ENCODE peak calls at places on chromosomes 7 and 10, in six cellular contexts. U, Q, L, S, X and H are unnamed samples.

GRCh38 chr10:12512292-12513002 is 163.1 kb downstream of the CAMK1D start:
- DNase-seq in X (no peak), S (no peak), Q (no peak), U (no peak), L (peak), H (no peak)

GRCh38 chr10:112842832-112843360 is 107.2 kb upstream of the TCF7L2 start:
- DNase-seq in S (peak), Q (no peak), U (peak), X (no peak), L (no peak), H (peak)

GRCh38 chr10:13700461-13701144 is 113.8 kb downstream of the PRPF18 start:
- DNase-seq in S (no peak), Q (no peak), X (no peak), U (no peak), L (no peak), H (no peak)

GRCh38 chr10:77204171-77204570 is 433.4 kb downstream of the KCNMA1 start:
- DNase-seq in U (no peak), S (peak), X (no peak), Q (peak), L (no peak), H (no peak)

GRCh38 chr10:100100651-100101525 is 19.2 kb upstream of the CPN1 start:
- DNase-seq in Q (peak), X (no peak), U (peak), S (peak), L (no peak), H (peak)

GRCh38 chr10:109429956-109430760 is 493.2 kb downstream of the XPNPEP1 start:
- DNase-seq in X (no peak), Q (no peak), L (no peak), S (no peak), U (peak), H (peak)

GRCh38 chr7:137084607-137085380 is 216.3 kb downstream of the CHRM2 start:
- DNase-seq in S (no peak), L (no peak), X (no peak), U (peak), Q (no peak), H (no peak)

GRCh38 chr7:35379481-35379880 is 125.6 kb upstream of the TBX20 start:
- DNase-seq in L (no peak), X (no peak), S (no peak), Q (no peak), U (no peak), H (no peak)

GRCh38 chr7:149865437-149865836 is 8.3 kb upstream of the ATP6V0E2 start:
- DNase-seq in X (no peak), U (peak), S (no peak), L (no peak), Q (no peak), H (no peak)

GRCh38 chr10:34143466-34143865 is 671.6 kb downstream of the PARD3 start:
- DNase-seq in Q (no peak), L (no peak), S (no peak), X (no peak), U (no peak), H (no peak)

GRCh38 chr7:46685051-46685450 is 764.0 kb upstream of the IGFBP3 start:
- DNase-seq in X (no peak), U (no peak), S (peak), L (no peak), Q (no peak), H (no peak)

GRCh38 chr10:3115685-3116084 is 48.3 kb downstream of the PFKP start:
- DNase-seq in S (no peak), X (no peak), U (no peak), L (no peak), Q (no peak), H (no peak)

GRCh38 chr7:72112992-72113391 is 299.1 kb downstream of the CALN1 start:
- DNase-seq in S (no peak), Q (no peak), U (no peak), X (no peak), L (no peak), H (no peak)

GRCh38 chr7:72112530-72112929 is 299.6 kb downstream of the CALN1 start:
- DNase-seq in S (no peak), X (no peak), U (no peak), Q (no peak), L (no peak), H (no peak)

GRCh38 chr7:72114129-72114528 is 298.0 kb downstream of the CALN1 start:
- DNase-seq in U (no peak), Q (no peak), S (no peak), L (no peak), X (no peak), H (no peak)

GRCh38 chr7:72106405-72106804 is 305.7 kb downstream of the CALN1 start:
- DNase-seq in X (no peak), L (no peak), U (no peak), Q (no peak), S (no peak), H (no peak)

GRCh38 chr7:72109566-72109965 is 302.6 kb downstream of the CALN1 start:
- DNase-seq in L (no peak), Q (no peak), X (no peak), U (no peak), S (no peak), H (no peak)
- H3K18ac ChIP-seq in L (no peak), Q (no peak), X (peak), U (no peak), S (no peak), H (no peak)

DNA sequence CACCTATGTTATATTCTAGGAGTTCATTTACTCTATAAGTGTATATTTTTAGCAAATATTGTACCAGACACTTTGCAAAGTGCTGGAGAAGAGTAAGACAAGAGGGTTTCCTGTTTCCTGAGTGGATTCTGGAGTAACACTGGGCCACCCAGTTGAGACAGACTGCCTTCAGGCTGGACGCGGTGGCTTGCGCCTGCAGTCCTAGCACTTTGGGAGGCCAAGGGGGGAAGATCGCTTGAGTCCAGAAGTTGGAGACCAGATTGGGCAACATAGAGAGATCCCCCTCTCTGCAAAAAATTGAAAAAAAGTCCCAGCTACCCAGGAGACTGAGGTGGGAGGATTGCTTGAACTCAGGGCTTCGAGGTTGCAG is 772 bp upstream of the ZSCAN25 start:
- DNase-seq in Q (no peak), L (no peak), U (no peak), S (no peak), X (no peak), H (no peak)
- H3K4me3 ChIP-seq in Q (no peak), L (peak), U (peak), S (no peak), X (no peak), H (peak)

DNA sequence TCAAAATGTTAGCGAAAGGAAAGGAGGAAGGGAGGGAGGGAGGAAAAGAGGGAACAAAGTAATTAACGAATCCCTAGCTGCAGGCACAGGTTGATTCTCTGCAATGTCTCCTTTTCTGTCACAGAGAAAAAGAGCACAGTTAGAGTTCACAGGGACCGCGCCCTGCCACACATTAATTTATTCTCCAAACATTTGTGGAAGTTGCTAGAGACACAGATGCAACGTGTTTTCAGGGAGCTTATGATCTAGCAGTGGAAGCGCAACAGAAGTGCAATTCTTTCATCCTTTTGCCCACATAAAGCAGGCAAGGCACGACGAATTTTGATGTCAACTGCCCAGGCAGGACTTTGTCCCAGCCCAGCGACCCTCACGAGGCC is 101.6 kb upstream of the ZNF438 start:
- DNase-seq in S (no peak), Q (no peak), L (peak), X (peak), U (no peak), H (no peak)
- H3K18ac ChIP-seq in S (no peak), Q (peak), L (peak), X (peak), U (peak), H (peak)

GRCh38 chr7:65459438-65459837 is 85.8 kb downstream of the ZNF92 start:
- DNase-seq in U (no peak), Q (no peak), L (no peak), S (no peak), X (no peak), H (no peak)

GRCh38 chr7:65462148-65462716 is 88.6 kb downstream of the ZNF92 start:
- DNase-seq in L (no peak), Q (no peak), U (no peak), S (no peak), X (no peak), H (no peak)

GRCh38 chr7:65454479-65454878 is 80.8 kb downstream of the ZNF92 start:
- DNase-seq in L (no peak), X (no peak), U (no peak), S (no peak), Q (no peak), H (no peak)

GRCh38 chr7:65453631-65454030 is 80.0 kb downstream of the ZNF92 start:
- DNase-seq in L (no peak), U (no peak), S (no peak), Q (no peak), X (no peak), H (no peak)

GRCh38 chr7:65457705-65458104 is 84.0 kb downstream of the ZNF92 start:
- DNase-seq in S (no peak), X (no peak), Q (no peak), L (no peak), U (no peak), H (no peak)
- H3K4me3 ChIP-seq in S (no peak), X (no peak), Q (no peak), L (no peak), U (no peak), H (no peak)

GRCh38 chr7:99324966-99325596 is 617 bp upstream of the ARPC1A start:
- DNase-seq in X (no peak), U (no peak), S (no peak), L (no peak), Q (no peak), H (no peak)
- H3K18ac ChIP-seq in X (peak), U (peak), S (peak), L (peak), Q (peak), H (peak)

DNA sequence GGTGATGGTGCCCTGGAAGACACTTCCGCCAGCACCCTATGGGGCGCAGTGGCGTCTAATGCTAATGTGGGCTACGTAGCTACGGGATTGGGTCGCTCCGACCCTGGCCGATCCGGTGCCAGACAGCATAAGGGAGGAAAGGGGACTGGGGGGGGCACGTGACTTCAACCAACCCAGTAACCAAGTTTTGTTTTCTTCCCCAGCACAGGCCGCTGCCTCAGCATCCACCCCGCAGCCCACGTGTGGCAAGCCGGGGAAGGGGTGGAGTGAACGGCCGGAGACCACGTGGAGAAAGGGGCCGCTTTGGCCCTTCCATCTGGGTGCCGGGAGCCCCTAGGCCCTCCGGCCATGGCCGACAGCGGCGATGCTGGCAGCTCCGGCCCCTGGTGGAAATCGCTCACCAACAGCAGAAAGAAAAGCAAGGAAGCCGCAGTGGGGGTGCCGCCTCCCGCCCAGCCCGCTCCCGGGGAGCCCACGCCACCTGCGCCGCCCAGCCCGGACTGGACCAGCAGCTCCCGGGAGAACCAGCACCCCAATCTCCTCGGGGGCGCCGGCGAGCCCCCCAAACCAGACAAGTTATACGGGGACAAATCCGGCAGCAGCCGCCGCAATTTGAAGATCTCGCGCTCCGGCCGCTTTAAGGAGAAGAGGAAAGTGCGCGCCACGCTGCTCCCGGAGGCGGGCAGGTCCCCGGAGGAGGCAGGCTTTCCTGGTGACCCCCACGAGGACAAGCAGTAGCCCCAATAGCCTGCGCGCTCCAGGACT is 2.5 kb downstream of the PRR15 start:
- DNase-seq in X (no peak), L (peak), Q (no peak), S (peak), U (no peak), H (no peak)
- H3K4me3 ChIP-seq in X (peak), L (peak), Q (peak), S (peak), U (no peak), H (peak)

DNA sequence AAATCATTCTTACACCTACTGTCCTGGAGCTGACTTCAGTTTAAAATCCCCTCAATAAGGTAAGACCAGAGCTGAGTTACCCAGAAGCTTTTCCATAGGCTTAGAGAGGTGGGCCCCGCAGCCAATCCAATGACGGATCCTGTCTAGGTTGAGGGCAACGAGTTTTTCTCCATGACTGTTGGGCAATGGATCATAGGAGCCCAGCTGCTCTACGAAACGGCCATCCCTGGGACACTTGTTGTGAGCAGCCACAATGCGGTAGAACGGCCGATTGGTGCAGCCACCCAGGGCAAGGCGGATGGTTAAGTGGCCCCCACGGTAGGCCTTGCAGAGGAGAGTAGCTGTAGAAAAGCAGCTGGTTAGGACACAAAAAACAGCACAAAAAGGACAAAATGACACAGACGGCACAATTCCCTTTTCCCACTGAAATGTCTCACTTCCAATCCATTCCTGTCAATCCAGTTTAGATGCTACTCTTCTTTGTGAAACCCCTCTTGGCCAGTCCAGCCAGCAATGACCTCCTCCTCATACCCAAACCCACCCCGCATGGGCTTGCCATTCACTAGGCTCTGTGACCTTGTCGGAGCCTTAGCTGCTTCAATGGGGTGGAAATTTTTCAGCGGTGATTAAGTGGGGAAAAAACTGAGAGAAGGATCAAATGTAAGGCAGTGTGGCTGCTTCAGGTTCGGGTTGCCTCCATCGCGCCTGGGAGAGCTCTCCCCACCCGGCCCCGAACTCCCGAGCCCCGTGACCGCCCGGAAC is 580 bp downstream of the MRPS16 start:
- DNase-seq in L (no peak), U (no peak), X (peak), Q (peak), S (peak), H (peak)
- H3K18ac ChIP-seq in L (peak), U (peak), X (peak), Q (peak), S (peak), H (peak)

DNA sequence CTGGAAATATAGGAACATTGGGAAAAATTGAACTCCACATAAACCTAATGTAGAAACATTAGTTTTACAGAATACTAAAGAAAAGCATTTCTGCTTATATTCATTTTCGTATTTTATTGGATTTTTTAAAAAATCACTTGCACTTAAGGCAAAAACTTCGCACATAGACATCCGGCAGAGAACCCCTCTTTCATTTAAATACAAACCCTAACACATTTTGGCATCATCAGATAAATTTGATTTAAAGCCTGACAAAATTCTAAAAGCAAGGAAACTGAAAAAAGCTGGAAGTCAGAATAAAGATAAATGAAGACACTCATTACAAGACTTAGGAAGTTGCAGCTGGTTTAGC is 396 bp upstream of the EXOC4 start:
- DNase-seq in L (no peak), Q (no peak), X (no peak), S (no peak), U (no peak), H (no peak)
- H3K4me3 ChIP-seq in L (no peak), Q (no peak), X (no peak), S (no peak), U (no peak), H (peak)

GRCh38 chr10:103350175-103350521 is 792 bp downstream of the PCGF6 start:
- DNase-seq in S (no peak), L (no peak), X (no peak), U (no peak), Q (peak), H (no peak)
- H3K18ac ChIP-seq in S (peak), L (no peak), X (peak), U (no peak), Q (no peak), H (peak)

GRCh38 chr7:50957855-50958254 is 175.2 kb upstream of the GRB10 start:
- DNase-seq in U (no peak), S (peak), L (no peak), Q (no peak), X (no peak), H (no peak)

GRCh38 chr7:50959991-50960390 is 177.3 kb upstream of the GRB10 start:
- DNase-seq in X (no peak), S (no peak), L (no peak), Q (no peak), U (no peak), H (no peak)

GRCh38 chr7:50956522-50957155 is 173.9 kb upstream of the GRB10 start:
- DNase-seq in Q (peak), U (no peak), L (no peak), S (no peak), X (no peak), H (no peak)

GRCh38 chr7:50959560-50959959 is 176.9 kb upstream of the GRB10 start:
- DNase-seq in X (no peak), Q (no peak), U (no peak), S (no peak), L (no peak), H (no peak)

GRCh38 chr7:50957427-50957826 is 174.7 kb upstream of the GRB10 start:
- DNase-seq in L (no peak), Q (no peak), S (peak), X (no peak), U (no peak), H (no peak)
- H3K4me3 ChIP-seq in L (no peak), Q (no peak), S (no peak), X (no peak), U (no peak), H (no peak)